ENCODE peak calls at places on chromosomes 4 and X, in six cellular contexts. J is HepG2, U is K562, E is H1, B is GM12878, C is GM12891. I is an unnamed sample.

GRCh38 chr4:77418333-77418732 is 187.3 kb upstream of the CXCL13 start:
- DNase-seq in J (no peak), U (no peak), E (no peak), B (no peak), C (no peak), I (no peak)

GRCh38 chr4:119652978-119653377 is 24.4 kb upstream of the PDE5A start:
- DNase-seq in J (no peak), U (no peak), E (no peak), B (no peak), C (no peak), I (no peak)

GRCh38 chrX:15128838-15129237 is 141.0 kb downstream of the ASB9 start:
- DNase-seq in J (no peak), U (no peak), E (no peak), B (no peak), C (no peak), I (no peak)

GRCh38 chrX:114675365-114675764 is 91.5 kb downstream of the HTR2C start:
- DNase-seq in J (no peak), U (no peak), E (no peak), B (no peak), C (no peak), I (no peak)

GRCh38 chr4:12703076-12703475 is 781.1 kb downstream of the RAB28 start:
- DNase-seq in J (no peak), U (no peak), E (no peak), B (no peak), C (no peak), I (no peak)

GRCh38 chrX:1093112-1093511 is 119.3 kb downstream of the CRLF2 start:
- DNase-seq in J (no peak), U (no peak), E (no peak), B (no peak), C (no peak), I (no peak)

GRCh38 chrX:18792828-18793227 is 85.4 kb downstream of the PPEF1 start:
- DNase-seq in J (no peak), U (peak; percentile 9), E (no peak), B (no peak), C (no peak), I (no peak)

GRCh38 chrX:77275392-77275791 is 171.8 kb upstream of the FGF16 start:
- DNase-seq in J (no peak), U (no peak), E (no peak), B (no peak), C (no peak), I (no peak)

GRCh38 chr4:20418865-20419451 is 167.3 kb downstream of the SLIT2 start:
- DNase-seq in J (peak; percentile 36), U (peak; percentile 47), E (no peak), B (peak; percentile 40), C (no peak), I (no peak)

GRCh38 chr4:153651041-153651960 is 32.8 kb upstream of the TLR2 start:
- DNase-seq in J (no peak), U (no peak), E (no peak), B (no peak), C (no peak), I (no peak)

GRCh38 chr4:152696764-152697250 is 17.0 kb upstream of the TMEM154 start:
- DNase-seq in J (peak; percentile 63), U (no peak), E (no peak), B (peak; percentile 98), C (peak; percentile 55), I (peak; percentile 51)

GRCh38 chr4:119725688-119726330 is 97.2 kb upstream of the PDE5A start:
- DNase-seq in J (no peak), U (no peak), E (peak; percentile 15), B (no peak), C (no peak), I (no peak)

GRCh38 chr4:183987987-183988392 is 82.9 kb downstream of the STOX2 start:
- DNase-seq in J (peak; percentile 7), U (peak; percentile 64), E (no peak), B (no peak), C (no peak), I (no peak)

GRCh38 chr4:121957266-121957665 is 5.4 kb upstream of the TRPC3 start:
- DNase-seq in J (no peak), U (no peak), E (no peak), B (no peak), C (no peak), I (no peak)

GRCh38 chrX:29491659-29492058 is 723.7 kb upstream of the MAGEB2 start:
- DNase-seq in J (no peak), U (no peak), E (no peak), B (no peak), C (no peak), I (no peak)

GRCh38 chrX:29496636-29497180 is 718.7 kb upstream of the MAGEB2 start:
- DNase-seq in J (no peak), U (no peak), E (no peak), B (no peak), C (no peak), I (no peak)
- TF ChIP-seq TAF1 in J (no peak), U (no peak), E (no peak), B (no peak), C (no peak), I (no peak)

DNA sequence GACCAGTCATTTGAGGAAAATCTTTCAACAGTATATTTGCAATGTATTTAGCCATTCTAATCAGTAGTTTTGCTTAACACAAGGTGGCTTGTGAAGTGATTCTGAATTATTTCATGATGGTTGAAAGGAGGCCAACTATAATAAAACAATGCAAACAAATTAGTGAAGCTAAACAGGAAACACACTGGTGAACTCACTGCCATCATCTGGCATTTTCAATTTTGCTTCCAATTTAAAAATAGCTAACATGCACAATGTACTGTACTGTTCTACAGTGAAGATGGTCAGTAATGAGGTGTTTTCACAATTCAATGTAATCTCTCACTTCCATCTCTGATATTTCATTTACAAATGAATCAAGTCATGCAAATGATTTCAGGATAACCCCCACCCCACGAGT is 31.1 kb downstream of the PGRMC2 start:
- DNase-seq in J (no peak), U (no peak), E (no peak), B (no peak), C (no peak), I (no peak)
- TF ChIP-seq POLR2A in J (no peak), U (no peak), E (no peak), B (no peak), C (no peak), I (no peak)

GRCh38 chrX:153494541-153495361 is at the start of gene BGN:
- DNase-seq in J (peak; percentile 26), U (peak; percentile 34), E (no peak), B (no peak), C (no peak), I (no peak)
- TF ChIP-seq POLR2AphosphoS5 in J (no peak), U (no peak), E (no peak), B (no peak), C (no peak), I (no peak)

DNA sequence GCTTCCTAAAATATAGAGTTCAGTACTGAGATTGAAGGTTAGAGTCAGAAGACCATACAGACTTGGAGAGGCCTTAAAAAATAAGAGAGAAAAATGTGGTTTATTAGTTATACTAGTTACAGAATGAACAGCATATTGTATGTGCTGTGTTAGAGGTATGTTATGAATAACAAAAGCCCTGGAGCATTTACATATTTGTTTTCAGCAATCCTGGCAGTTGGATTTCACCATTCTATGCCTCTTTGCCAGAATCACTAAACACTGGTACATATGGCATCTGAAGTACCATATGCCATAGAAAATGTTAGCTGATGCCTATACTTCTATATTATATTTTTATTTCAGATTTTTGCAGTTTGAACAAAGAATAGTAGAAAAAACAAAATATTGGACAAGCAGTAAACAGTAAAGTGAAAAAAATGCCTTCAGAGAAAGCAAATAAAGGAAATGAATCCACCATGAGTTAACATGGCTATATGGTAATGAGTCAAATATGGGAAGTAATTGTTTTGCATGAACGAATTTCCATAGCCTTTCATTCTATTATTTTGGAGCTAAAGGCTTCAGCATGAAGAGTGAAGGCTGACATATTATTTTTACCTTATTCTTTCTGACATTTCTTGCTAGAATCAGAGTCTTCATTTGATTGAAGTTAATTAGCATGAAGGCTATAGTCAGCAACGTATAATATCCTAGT is 41.9 kb upstream of the PRDM8 start:
- DNase-seq in J (no peak), U (no peak), E (no peak), B (no peak), C (no peak), I (no peak)
- TF ChIP-seq TAF1 in J (no peak), U (no peak), E (no peak), B (no peak), C (no peak), I (no peak)

GRCh38 chrX:66162331-66162822 is 1.7 kb upstream of the HEPH start:
- DNase-seq in J (no peak), U (peak; percentile 92), E (no peak), B (peak; percentile 7), C (no peak), I (no peak)
- TF ChIP-seq POLR2A in J (no peak), U (peak; percentile 76), E (no peak), B (no peak), C (no peak), I (no peak)

DNA sequence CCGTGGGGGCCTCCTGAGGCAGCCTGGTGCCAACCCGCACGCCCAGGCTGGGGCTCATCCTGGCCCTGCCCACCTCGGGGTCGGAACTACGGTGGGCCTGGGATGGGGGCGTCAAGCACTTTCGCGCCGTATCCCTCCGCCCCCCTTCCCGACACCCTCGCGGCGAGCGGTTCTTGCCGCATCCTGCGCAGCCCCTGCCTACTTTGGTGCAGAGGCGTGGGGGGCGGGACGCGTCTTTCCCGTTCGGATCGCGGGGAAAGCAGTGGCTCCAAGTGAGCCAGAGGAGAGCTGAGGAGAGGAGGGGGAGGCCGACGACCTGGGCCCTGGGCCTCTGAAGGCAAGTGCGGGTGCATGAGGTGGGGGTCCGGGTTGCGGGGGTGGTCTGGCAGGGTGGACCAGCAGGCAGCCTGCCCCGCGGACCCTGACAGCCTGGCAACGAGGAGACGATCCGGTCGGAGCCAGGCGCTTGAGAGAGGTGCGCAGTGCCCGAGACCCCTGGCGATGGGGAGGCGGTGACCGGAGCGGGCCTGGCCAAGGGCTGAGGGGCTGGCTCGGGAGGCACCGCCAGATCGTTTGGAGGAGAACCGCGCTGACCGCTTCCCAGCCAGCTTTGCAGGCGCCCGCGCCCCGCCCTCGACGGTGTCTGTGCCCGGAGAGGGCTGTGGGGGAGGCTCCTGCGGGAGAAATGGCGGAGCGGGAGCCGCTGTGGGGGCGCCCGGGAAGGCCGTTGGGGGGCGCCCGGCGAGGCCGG is at the start of gene GPRASP2:
- DNase-seq in J (no peak), U (peak; percentile 28), E (no peak), B (no peak), C (peak; percentile 2), I (no peak)
- TF ChIP-seq POLR2AphosphoS5 in J (no peak), U (no peak), E (no peak), B (no peak), C (no peak), I (no peak)

GRCh38 chrX:53580742-53581504 is 105.6 kb downstream of the HUWE1 start:
- DNase-seq in J (no peak), U (no peak), E (no peak), B (no peak), C (no peak), I (no peak)
- TF ChIP-seq TAF1 in J (no peak), U (no peak), E (no peak), B (no peak), C (no peak), I (no peak)